ENCODE peak calls at places on chromosome 5, in eight cellular contexts. One of them, this sample, is unnamed.
A peak's percentile ranks its signal among the peaks of the same experiment; 100 is the strongest.

GRCh38 chr5:111347021-111347420 is 122.8 kb downstream of the CAMK4 start:
- DNase-seq in heart right ventricle: no peak
- DNase-seq in uterus: no peak
- DNase-seq in RWPE2: no peak
- DNase-seq in neuronal stem cell: no peak
- DNase-seq in foreskin keratinocyte: peak; percentile 50
- DNase-seq in tibial nerve: no peak
- DNase-seq in PC-9: no peak
- DNase-seq in this sample: no peak

GRCh38 chr5:29054694-29055093 is 2016.3 kb upstream of the CDH9 start:
- DNase-seq in heart right ventricle: no peak
- DNase-seq in uterus: no peak
- DNase-seq in RWPE2: no peak
- DNase-seq in neuronal stem cell: no peak
- DNase-seq in foreskin keratinocyte: peak; percentile 32
- DNase-seq in tibial nerve: no peak
- DNase-seq in PC-9: no peak
- DNase-seq in this sample: no peak

GRCh38 chr5:14178671-14179211 is 35.6 kb downstream of the TRIO start:
- DNase-seq in heart right ventricle: no peak
- DNase-seq in uterus: no peak
- DNase-seq in RWPE2: no peak
- DNase-seq in neuronal stem cell: peak; percentile 49
- DNase-seq in foreskin keratinocyte: no peak
- DNase-seq in tibial nerve: no peak
- DNase-seq in PC-9: no peak
- DNase-seq in this sample: no peak

GRCh38 chr5:110769282-110769681 is 30.5 kb downstream of the SLC25A46 start:
- DNase-seq in heart right ventricle: no peak
- DNase-seq in uterus: no peak
- DNase-seq in RWPE2: no peak
- DNase-seq in neuronal stem cell: no peak
- DNase-seq in foreskin keratinocyte: no peak
- DNase-seq in tibial nerve: no peak
- DNase-seq in PC-9: no peak
- DNase-seq in this sample: no peak

GRCh38 chr5:52895070-52895469 is 94.1 kb upstream of the ITGA2 start:
- DNase-seq in heart right ventricle: no peak
- DNase-seq in uterus: no peak
- DNase-seq in RWPE2: no peak
- DNase-seq in neuronal stem cell: no peak
- DNase-seq in foreskin keratinocyte: no peak
- DNase-seq in tibial nerve: no peak
- DNase-seq in PC-9: no peak
- DNase-seq in this sample: no peak

GRCh38 chr5:163379298-163380155 is 57.9 kb upstream of the CCNG1 start:
- DNase-seq in heart right ventricle: no peak
- DNase-seq in uterus: no peak
- DNase-seq in RWPE2: no peak
- DNase-seq in neuronal stem cell: no peak
- DNase-seq in foreskin keratinocyte: peak; percentile 71
- DNase-seq in tibial nerve: no peak
- DNase-seq in PC-9: peak; percentile 86
- DNase-seq in this sample: peak; percentile 80

GRCh38 chr5:80299601-80300000 is 20.2 kb upstream of the SPZ1 start:
- DNase-seq in heart right ventricle: no peak
- DNase-seq in uterus: no peak
- DNase-seq in RWPE2: no peak
- DNase-seq in neuronal stem cell: no peak
- DNase-seq in foreskin keratinocyte: no peak
- DNase-seq in tibial nerve: no peak
- DNase-seq in PC-9: no peak
- DNase-seq in this sample: no peak

GRCh38 chr5:174172104-174172965 is 126.8 kb downstream of the NSG2 start:
- DNase-seq in heart right ventricle: no peak
- DNase-seq in uterus: no peak
- DNase-seq in RWPE2: no peak
- DNase-seq in neuronal stem cell: peak; percentile 79
- DNase-seq in foreskin keratinocyte: no peak
- DNase-seq in tibial nerve: no peak
- DNase-seq in PC-9: no peak
- DNase-seq in this sample: no peak

GRCh38 chr5:61817472-61818326 is 485.6 kb downstream of the ZSWIM6 start:
- DNase-seq in heart right ventricle: peak; percentile 29
- DNase-seq in uterus: no peak
- DNase-seq in RWPE2: no peak
- DNase-seq in neuronal stem cell: peak; percentile 24
- DNase-seq in foreskin keratinocyte: no peak
- DNase-seq in tibial nerve: peak; percentile 38
- DNase-seq in PC-9: no peak
- DNase-seq in this sample: no peak

GRCh38 chr5:130074820-130075219 is 170.6 kb downstream of the CHSY3 start:
- DNase-seq in heart right ventricle: no peak
- DNase-seq in uterus: no peak
- DNase-seq in RWPE2: no peak
- DNase-seq in neuronal stem cell: no peak
- DNase-seq in foreskin keratinocyte: no peak
- DNase-seq in tibial nerve: no peak
- DNase-seq in PC-9: no peak
- DNase-seq in this sample: no peak

GRCh38 chr5:58133631-58134296 is 326.1 kb downstream of the PLK2 start:
- DNase-seq in heart right ventricle: no peak
- DNase-seq in uterus: no peak
- DNase-seq in RWPE2: no peak
- DNase-seq in neuronal stem cell: no peak
- DNase-seq in foreskin keratinocyte: peak; percentile 58
- DNase-seq in tibial nerve: no peak
- DNase-seq in PC-9: peak; percentile 58
- DNase-seq in this sample: no peak

GRCh38 chr5:168288349-168289245 is 2.8 kb upstream of the WWC1 start:
- DNase-seq in heart right ventricle: no peak
- DNase-seq in uterus: no peak
- DNase-seq in RWPE2: peak; percentile 90
- DNase-seq in neuronal stem cell: no peak
- DNase-seq in foreskin keratinocyte: peak; percentile 90
- DNase-seq in tibial nerve: no peak
- DNase-seq in PC-9: peak; percentile 97
- DNase-seq in this sample: peak; percentile 81

GRCh38 chr5:58188287-58188651 is 271.6 kb downstream of the PLK2 start:
- DNase-seq in heart right ventricle: no peak
- DNase-seq in uterus: no peak
- DNase-seq in RWPE2: no peak
- DNase-seq in neuronal stem cell: no peak
- DNase-seq in foreskin keratinocyte: peak; percentile 80
- DNase-seq in tibial nerve: no peak
- DNase-seq in PC-9: peak; percentile 99
- DNase-seq in this sample: peak; percentile 79

GRCh38 chr5:179805070-179805528 is 1.6 kb downstream of the MGAT4B start:
- DNase-seq in heart right ventricle: no peak
- DNase-seq in uterus: no peak
- DNase-seq in RWPE2: no peak
- DNase-seq in neuronal stem cell: no peak
- DNase-seq in foreskin keratinocyte: no peak
- DNase-seq in tibial nerve: no peak
- DNase-seq in PC-9: no peak
- DNase-seq in this sample: no peak
- H3K27ac ChIP-seq in heart right ventricle: peak overlapping the region; percentile 97
- H3K27ac ChIP-seq in uterus: peak overlapping the region; percentile 94
- H3K27ac ChIP-seq in RWPE2: peak overlapping the region; percentile 83
- H3K27ac ChIP-seq in neuronal stem cell: no peak overlapping the region
- H3K27ac ChIP-seq in foreskin keratinocyte: no peak overlapping the region
- H3K27ac ChIP-seq in tibial nerve: peak overlapping the region; percentile 99
- H3K27ac ChIP-seq in PC-9: peak overlapping the region; percentile 29
- H3K27ac ChIP-seq in this sample: peak overlapping the region; percentile 92

DNA sequence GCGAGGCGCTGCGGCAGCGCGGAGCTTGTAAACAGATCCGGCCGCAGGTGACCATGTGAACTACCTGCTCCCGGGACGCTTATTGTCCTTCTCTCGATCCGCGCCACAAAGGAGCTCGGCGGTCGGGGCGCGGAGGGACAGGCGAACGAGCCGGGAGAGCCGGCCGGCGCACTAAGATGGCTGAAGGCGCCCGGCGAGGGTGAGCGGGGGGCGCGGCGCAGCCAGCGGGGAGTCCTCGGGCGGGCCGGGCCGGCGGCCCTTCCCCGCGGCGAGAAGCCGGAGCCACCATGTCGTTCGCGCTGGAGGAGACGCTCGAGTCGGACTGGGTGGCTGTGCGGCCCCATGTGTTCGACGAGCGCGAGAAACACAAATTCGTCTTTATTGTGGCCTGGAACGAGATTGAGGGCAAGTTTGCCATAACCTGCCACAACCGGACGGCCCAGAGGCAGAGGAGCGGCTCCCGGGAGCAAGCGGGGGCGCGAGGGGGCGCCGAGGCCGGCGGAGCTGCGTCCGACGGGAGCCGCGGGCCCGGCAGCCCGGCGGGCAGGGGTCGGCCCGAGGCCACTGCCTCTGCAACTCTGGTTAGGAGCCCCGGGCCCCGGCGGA is 536 bp downstream of the JMY start:
- DNase-seq in heart right ventricle: no peak
- DNase-seq in uterus: peak; percentile 21
- DNase-seq in RWPE2: no peak
- DNase-seq in neuronal stem cell: peak; percentile 51
- DNase-seq in foreskin keratinocyte: peak; percentile 2
- DNase-seq in tibial nerve: peak; percentile 9
- DNase-seq in PC-9: no peak
- DNase-seq in this sample: no peak
- H3K27ac ChIP-seq in heart right ventricle: peak overlapping the region; percentile 83
- H3K27ac ChIP-seq in uterus: peak overlapping the region; percentile 92
- H3K27ac ChIP-seq in RWPE2: peak overlapping the region; percentile 64
- H3K27ac ChIP-seq in neuronal stem cell: no peak overlapping the region
- H3K27ac ChIP-seq in foreskin keratinocyte: peak overlapping the region; percentile 97
- H3K27ac ChIP-seq in tibial nerve: peak overlapping the region; percentile 95
- H3K27ac ChIP-seq in PC-9: peak overlapping the region; percentile 92
- H3K27ac ChIP-seq in this sample: peak overlapping the region; percentile 95

GRCh38 chr5:9774472-9775079 is 144.4 kb upstream of the TAS2R1 start:
- DNase-seq in heart right ventricle: no peak
- DNase-seq in uterus: no peak
- DNase-seq in RWPE2: no peak
- DNase-seq in neuronal stem cell: no peak
- DNase-seq in foreskin keratinocyte: no peak
- DNase-seq in tibial nerve: no peak
- DNase-seq in PC-9: peak; percentile 28
- DNase-seq in this sample: no peak
- H3K27ac ChIP-seq in heart right ventricle: no peak overlapping the region
- H3K27ac ChIP-seq in uterus: no peak overlapping the region
- H3K27ac ChIP-seq in RWPE2: no peak overlapping the region
- H3K27ac ChIP-seq in neuronal stem cell: no peak overlapping the region
- H3K27ac ChIP-seq in foreskin keratinocyte: no peak overlapping the region
- H3K27ac ChIP-seq in tibial nerve: no peak overlapping the region
- H3K27ac ChIP-seq in PC-9: no peak overlapping the region
- H3K27ac ChIP-seq in this sample: no peak overlapping the region

GRCh38 chr5:150765789-150766149 is 7.0 kb upstream of the DCTN4 start:
- DNase-seq in heart right ventricle: no peak
- DNase-seq in uterus: no peak
- DNase-seq in RWPE2: no peak
- DNase-seq in neuronal stem cell: no peak
- DNase-seq in foreskin keratinocyte: no peak
- DNase-seq in tibial nerve: no peak
- DNase-seq in PC-9: no peak
- DNase-seq in this sample: no peak

GRCh38 chr5:150766265-150766664 is 7.4 kb upstream of the DCTN4 start:
- DNase-seq in heart right ventricle: no peak
- DNase-seq in uterus: no peak
- DNase-seq in RWPE2: no peak
- DNase-seq in neuronal stem cell: no peak
- DNase-seq in foreskin keratinocyte: no peak
- DNase-seq in tibial nerve: no peak
- DNase-seq in PC-9: no peak
- DNase-seq in this sample: no peak

GRCh38 chr5:150763023-150763793 is 4.4 kb upstream of the DCTN4 start:
- DNase-seq in heart right ventricle: no peak
- DNase-seq in uterus: peak; percentile 78
- DNase-seq in RWPE2: peak; percentile 91
- DNase-seq in neuronal stem cell: no peak
- DNase-seq in foreskin keratinocyte: peak; percentile 84
- DNase-seq in tibial nerve: peak; percentile 87
- DNase-seq in PC-9: peak; percentile 69
- DNase-seq in this sample: peak; percentile 84

GRCh38 chr5:150764530-150764929 is 5.7 kb upstream of the DCTN4 start:
- DNase-seq in heart right ventricle: no peak
- DNase-seq in uterus: no peak
- DNase-seq in RWPE2: no peak
- DNase-seq in neuronal stem cell: no peak
- DNase-seq in foreskin keratinocyte: no peak
- DNase-seq in tibial nerve: no peak
- DNase-seq in PC-9: no peak
- DNase-seq in this sample: no peak

GRCh38 chr5:150765019-150765788 is 6.4 kb upstream of the DCTN4 start:
- DNase-seq in heart right ventricle: no peak
- DNase-seq in uterus: no peak
- DNase-seq in RWPE2: no peak
- DNase-seq in neuronal stem cell: no peak
- DNase-seq in foreskin keratinocyte: no peak
- DNase-seq in tibial nerve: no peak
- DNase-seq in PC-9: no peak
- DNase-seq in this sample: no peak
- H3K27ac ChIP-seq in heart right ventricle: no peak overlapping the region
- H3K27ac ChIP-seq in uterus: peak overlapping the region; percentile 86
- H3K27ac ChIP-seq in RWPE2: no peak overlapping the region
- H3K27ac ChIP-seq in neuronal stem cell: no peak overlapping the region
- H3K27ac ChIP-seq in foreskin keratinocyte: no peak overlapping the region
- H3K27ac ChIP-seq in tibial nerve: peak overlapping the region; percentile 55
- H3K27ac ChIP-seq in PC-9: no peak overlapping the region
- H3K27ac ChIP-seq in this sample: no peak overlapping the region

This sample was measured in epithelial cell of prostate.